ENCODE peak calls at places on chromosomes 12 and 14, in seven cellular contexts. X, Y, P, Z, U, T and S are unnamed samples.

GRCh38 chr14:76954371-76954770 is 74.1 kb downstream of the IRF2BPL start:
- DNase-seq in P (no peak), Y (no peak), Z (no peak), X (no peak), T (no peak), U (no peak), S (no peak)

GRCh38 chr14:87877877-87878276 is 115.1 kb downstream of the GALC start:
- DNase-seq in Z (no peak), Y (no peak), T (no peak), P (no peak), X (no peak), U (no peak), S (no peak)

GRCh38 chr12:132955094-132955932 is 793 bp downstream of the ZNF605 start:
- DNase-seq in Y (peak), U (peak), P (no peak), Z (no peak), T (peak), X (peak), S (peak)

GRCh38 chr14:64779472-64779871 is 75.2 kb downstream of the PLEKHG3 start:
- DNase-seq in P (no peak), Y (no peak), U (no peak), Z (no peak), X (no peak), T (no peak), S (no peak)

GRCh38 chr14:59698793-59699192 is 122.2 kb upstream of the CCDC175 start:
- DNase-seq in Z (no peak), P (no peak), U (peak), X (no peak), Y (no peak), T (peak), S (peak)

GRCh38 chr14:102086346-102086971 is 385 bp downstream of the HSP90AA1 start:
- DNase-seq in T (peak), X (no peak), U (peak), P (peak), Z (peak), Y (peak), S (peak)

GRCh38 chr14:59664741-59665140 is 88.1 kb upstream of the CCDC175 start:
- DNase-seq in P (no peak), Z (no peak), X (no peak), U (no peak), Y (no peak), T (no peak), S (no peak)

GRCh38 chr14:50018236-50019210 is 97.8 kb downstream of the VCPKMT start:
- DNase-seq in P (no peak), U (peak), Y (peak), T (peak), X (no peak), Z (no peak), S (peak)

GRCh38 chr12:2958432-2959193 is 584 bp upstream of the TEAD4 start:
- DNase-seq in U (peak), Z (no peak), P (no peak), T (peak), Y (peak), X (peak), S (peak)

GRCh38 chr12:50934371-50934851 is 17.9 kb upstream of the HIGD1C start:
- DNase-seq in T (peak), Y (no peak), Z (no peak), U (peak), P (no peak), X (peak), S (no peak)

GRCh38 chr12:59808317-59808910 is 212.6 kb downstream of the SLC16A7 start:
- DNase-seq in Z (no peak), Y (no peak), U (peak), X (no peak), P (no peak), T (peak), S (no peak)

GRCh38 chr12:94092516-94093241 is 55.7 kb upstream of the PLXNC1 start:
- DNase-seq in U (peak), Z (no peak), T (peak), Y (peak), P (no peak), X (no peak), S (peak)

GRCh38 chr12:96454396-96454795 is 35.0 kb upstream of the CFAP54 start:
- DNase-seq in T (no peak), Y (no peak), U (no peak), Z (no peak), X (no peak), P (no peak), S (no peak)

GRCh38 chr14:99686557-99687283 is 2.6 kb downstream of the CYP46A1 start:
- DNase-seq in P (peak), Z (peak), Y (peak), U (no peak), T (no peak), X (no peak), S (no peak)

GRCh38 chr14:49134940-49135339 is 451.2 kb downstream of the RPS29 start:
- DNase-seq in Y (no peak), T (no peak), P (no peak), Z (no peak), X (no peak), U (no peak), S (no peak)

GRCh38 chr14:104290756-104291122 is 152.4 kb downstream of the KIF26A start:
- DNase-seq in T (no peak), P (no peak), X (no peak), Z (peak), Y (no peak), U (no peak), S (no peak)

GRCh38 chr12:91704446-91704845 is 441.2 kb downstream of the BTG1 start:
- DNase-seq in Y (no peak), Z (no peak), P (no peak), X (no peak), U (peak), T (peak), S (peak)

GRCh38 chr12:9134981-9135628 is 19.4 kb upstream of the A2M start:
- DNase-seq in Z (no peak), Y (no peak), X (no peak), T (no peak), P (no peak), U (peak), S (no peak)

GRCh38 chr14:74973003-74973614 is 17.7 kb upstream of the PGF start:
- DNase-seq in T (peak), P (peak), Z (no peak), U (no peak), Y (peak), X (no peak), S (peak)

GRCh38 chr12:50282581-50283229 is 615 bp downstream of the LIMA1 start:
- DNase-seq in T (peak), P (no peak), X (no peak), U (peak), Z (no peak), Y (no peak), S (peak)

GRCh38 chr14:65012353-65012752 is 25.7 kb downstream of the FNTB start:
- DNase-seq in P (peak), X (no peak), T (no peak), U (no peak), Y (no peak), Z (no peak), S (no peak)

GRCh38 chr14:92135269-92135668 is 13.5 kb downstream of the CPSF2 start:
- DNase-seq in X (peak), Z (no peak), U (peak), T (peak), Y (no peak), P (no peak), S (no peak)

GRCh38 chr14:102508774-102509743 is 517 bp downstream of the ANKRD9 start:
- DNase-seq in T (peak), Z (no peak), Y (peak), X (peak), U (peak), P (peak), S (no peak)

GRCh38 chr12:48925218-48925871 is at the start of gene FKBP11:
- DNase-seq in X (no peak), T (peak), Y (peak), P (peak), Z (no peak), U (peak), S (peak)

GRCh38 chr14:90511795-90512331 is 115.0 kb downstream of the CALM1 start:
- DNase-seq in T (no peak), X (no peak), U (no peak), P (no peak), Y (no peak), Z (no peak), S (no peak)

GRCh38 chr12:125467363-125467762 is 402.1 kb downstream of the AACS start:
- DNase-seq in T (no peak), U (no peak), X (no peak), P (no peak), Y (no peak), Z (no peak), S (no peak)